ENCODE peak calls at places on chromosomes 3 and 15, in four cellular contexts. Z, Y, V and C are unnamed samples.

GRCh38 chr3:98971183-98971681 is 69.7 kb upstream of the DCBLD2 start:
- DNase-seq in Z (no peak), Y (no peak), V (peak; percentile 51), C (no peak)

GRCh38 chr15:43105077-43105769 is 615 bp downstream of the UBR1 start:
- DNase-seq in Z (no peak), Y (peak; percentile 43), V (peak; percentile 9), C (peak; percentile 7)

GRCh38 chr15:51967583-51967982 is 4.0 kb downstream of the LEO1 start:
- DNase-seq in Z (no peak), Y (no peak), V (no peak), C (no peak)

GRCh38 chr15:41115652-41116115 is 396 bp downstream of the INO80 start:
- DNase-seq in Z (no peak), Y (peak; percentile 82), V (peak; percentile 50), C (peak; percentile 56)

GRCh38 chr3:174949523-174949922 is 90.4 kb downstream of the NAALADL2 start:
- DNase-seq in Z (no peak), Y (no peak), V (no peak), C (no peak)

GRCh38 chr3:10764314-10765051 is 51.5 kb upstream of the SLC6A11 start:
- DNase-seq in Z (no peak), Y (no peak), V (peak; percentile 18), C (no peak)

GRCh38 chr15:57586661-57587404 is 4.9 kb upstream of the MYZAP start:
- DNase-seq in Z (no peak), Y (no peak), V (no peak), C (no peak)

GRCh38 chr15:64044315-64045105 is 1.8 kb downstream of the DAPK2 start:
- DNase-seq in Z (peak; percentile 71), Y (peak; percentile 24), V (no peak), C (no peak)

GRCh38 chr15:64740361-64741170 is 34.8 kb downstream of the RBPMS2 start:
- DNase-seq in Z (no peak), Y (peak; percentile 55), V (peak; percentile 26), C (no peak)

GRCh38 chr3:127339943-127340861 is 52.4 kb upstream of the PRR20G start:
- DNase-seq in Z (no peak), Y (no peak), V (no peak), C (no peak)

GRCh38 chr3:25455316-25456232 is 27.5 kb downstream of the RARB start:
- DNase-seq in Z (no peak), Y (no peak), V (no peak), C (peak; percentile 33)

GRCh38 chr3:8443829-8444791 is 57.5 kb upstream of the LMCD1 start:
- DNase-seq in Z (no peak), Y (peak; percentile 7), V (peak; percentile 99), C (peak; percentile 50)

GRCh38 chr3:62287528-62287927 is 85.8 kb downstream of the FEZF2 start:
- DNase-seq in Z (no peak), Y (no peak), V (no peak), C (no peak)

GRCh38 chr3:135000465-135000864 is 205.4 kb downstream of the EPHB1 start:
- DNase-seq in Z (no peak), Y (no peak), V (no peak), C (no peak)

GRCh38 chr3:82145742-82146141 is 384.3 kb upstream of the GBE1 start:
- DNase-seq in Z (no peak), Y (no peak), V (no peak), C (no peak)

GRCh38 chr3:6779140-6779539 is 81.8 kb upstream of the GRM7 start:
- DNase-seq in Z (no peak), Y (peak; percentile 32), V (no peak), C (peak; percentile 4)

GRCh38 chr3:147924755-147925154 is 515.6 kb downstream of the ZIC1 start:
- DNase-seq in Z (no peak), Y (no peak), V (no peak), C (no peak)

GRCh38 chr3:137121704-137122314 is 164.0 kb downstream of the IL20RB start:
- DNase-seq in Z (peak; percentile 8), Y (peak; percentile 34), V (peak; percentile 31), C (peak; percentile 47)

GRCh38 chr15:41928100-41928499 is 34.2 kb upstream of the SPTBN5 start:
- DNase-seq in Z (peak; percentile 20), Y (no peak), V (peak; percentile 82), C (no peak)

GRCh38 chr3:41102053-41102556 is 97.2 kb upstream of the CTNNB1 start:
- DNase-seq in Z (no peak), Y (peak; percentile 44), V (peak; percentile 74), C (no peak)

GRCh38 chr15:49412821-49413220 is 10.2 kb upstream of the FGF7 start:
- DNase-seq in Z (no peak), Y (no peak), V (no peak), C (no peak)

GRCh38 chr3:27544372-27544865 is 60.2 kb upstream of the SLC4A7 start:
- DNase-seq in Z (no peak), Y (no peak), V (no peak), C (no peak)

GRCh38 chr15:41832875-41833274 is 5.0 kb downstream of the JMJD7 start:
- DNase-seq in Z (no peak), Y (no peak), V (no peak), C (no peak)

GRCh38 chr3:149397528-149397927 is 20.1 kb upstream of the TM4SF1 start:
- DNase-seq in Z (no peak), Y (no peak), V (no peak), C (no peak)

GRCh38 chr3:28836199-28836598 is 444.7 kb upstream of the RBMS3 start:
- DNase-seq in Z (no peak), Y (no peak), V (no peak), C (no peak)

GRCh38 chr3:8386221-8386620 is 115.4 kb upstream of the LMCD1 start:
- DNase-seq in Z (no peak), Y (no peak), V (no peak), C (no peak)

GRCh38 chr3:150635526-150635925 is 32.4 kb downstream of the SELENOT start:
- DNase-seq in Z (peak; percentile 26), Y (peak; percentile 16), V (no peak), C (no peak)

GRCh38 chr3:152096280-152096679 is 172.4 kb upstream of the MBNL1 start:
- DNase-seq in Z (no peak), Y (no peak), V (no peak), C (no peak)

GRCh38 chr15:61839541-61839940 is 220.7 kb downstream of the VPS13C start:
- DNase-seq in Z (no peak), Y (no peak), V (no peak), C (no peak)

GRCh38 chr3:196695849-196696226 is 16.2 kb downstream of the CEP19 start:
- DNase-seq in Z (no peak), Y (no peak), V (no peak), C (no peak)

GRCh38 chr3:124108446-124108845 is 116.5 kb upstream of the ROPN1 start:
- DNase-seq in Z (no peak), Y (no peak), V (no peak), C (no peak)

GRCh38 chr3:143581972-143582722 is 266.1 kb downstream of the SLC9A9 start:
- DNase-seq in Z (no peak), Y (no peak), V (no peak), C (no peak)

GRCh38 chr15:99438691-99439523 is 126.9 kb upstream of the MEF2A start:
- DNase-seq in Z (no peak), Y (no peak), V (no peak), C (no peak)

GRCh38 chr15:74978503-74978902 is 16.9 kb upstream of the SCAMP5 start:
- DNase-seq in Z (no peak), Y (no peak), V (no peak), C (no peak)

GRCh38 chr15:52256930-52257733 is 38.5 kb downstream of the MYO5C start:
- DNase-seq in Z (no peak), Y (no peak), V (no peak), C (no peak)

DNA sequence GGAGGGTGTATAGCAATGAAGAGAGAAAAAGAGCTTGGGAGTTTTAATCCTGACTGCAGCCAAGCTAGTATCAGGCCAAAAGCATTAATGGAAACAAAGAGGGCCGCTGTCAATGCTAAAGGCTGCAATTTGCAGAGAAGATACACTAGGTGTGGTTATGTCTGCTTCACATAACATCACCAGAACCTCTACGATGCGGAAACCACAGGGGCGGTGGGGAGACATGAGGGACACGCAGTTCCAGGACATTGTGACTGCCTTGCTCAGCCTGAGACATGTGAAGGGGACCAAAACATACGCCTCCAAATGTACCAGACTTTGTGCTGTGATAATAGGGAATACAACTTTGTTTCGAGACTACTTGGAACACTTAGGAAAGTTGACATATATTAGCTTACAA is 88.4 kb downstream of the APBA2 start:
- DNase-seq in Z (no peak), Y (peak; percentile 24), V (no peak), C (no peak)
- TF ChIP-seq FOXM1 in Z (no peak), Y (no peak), V (no peak), C (no peak)

GRCh38 chr15:39627456-39628130 is 46.7 kb downstream of the THBS1 start:
- DNase-seq in Z (no peak), Y (no peak), V (no peak), C (no peak)

GRCh38 chr15:39628821-39629220 is 47.9 kb downstream of the THBS1 start:
- DNase-seq in Z (no peak), Y (no peak), V (no peak), C (no peak)

GRCh38 chr15:39628131-39628482 is 47.2 kb downstream of the THBS1 start:
- DNase-seq in Z (no peak), Y (no peak), V (peak; percentile 56), C (no peak)

GRCh38 chr15:39629906-39630305 is 49.0 kb downstream of the THBS1 start:
- DNase-seq in Z (no peak), Y (no peak), V (no peak), C (no peak)

GRCh38 chr15:39629376-39629775 is 48.5 kb downstream of the THBS1 start:
- DNase-seq in Z (no peak), Y (no peak), V (no peak), C (no peak)
- TF ChIP-seq SP1 in Z (no peak), Y (no peak), V (no peak), C (no peak)

DNA sequence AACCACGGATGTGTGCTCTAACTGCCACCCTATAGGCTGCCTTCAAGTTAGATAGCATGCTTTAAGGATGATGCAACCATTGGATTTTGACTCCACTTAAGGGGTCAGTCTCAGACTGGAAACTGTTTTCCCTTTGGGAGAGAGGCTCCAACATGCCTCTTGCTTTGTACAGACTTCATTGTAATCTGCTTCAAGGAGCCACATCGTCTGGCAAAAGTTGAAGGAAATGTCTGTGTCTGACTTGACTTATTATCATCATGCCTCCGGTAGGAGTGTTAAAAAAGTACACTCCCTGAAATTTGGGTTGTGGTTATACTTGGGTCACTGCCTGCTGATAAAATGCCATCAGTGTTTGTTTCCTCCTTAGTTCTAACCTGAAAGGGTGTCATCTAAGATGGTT is 245.4 kb upstream of the CDIN1 start:
- DNase-seq in Z (no peak), Y (peak; percentile 58), V (no peak), C (peak; percentile 13)
- TF ChIP-seq BHLHE40 in Z (no peak), Y (no peak), V (no peak), C (no peak)

DNA sequence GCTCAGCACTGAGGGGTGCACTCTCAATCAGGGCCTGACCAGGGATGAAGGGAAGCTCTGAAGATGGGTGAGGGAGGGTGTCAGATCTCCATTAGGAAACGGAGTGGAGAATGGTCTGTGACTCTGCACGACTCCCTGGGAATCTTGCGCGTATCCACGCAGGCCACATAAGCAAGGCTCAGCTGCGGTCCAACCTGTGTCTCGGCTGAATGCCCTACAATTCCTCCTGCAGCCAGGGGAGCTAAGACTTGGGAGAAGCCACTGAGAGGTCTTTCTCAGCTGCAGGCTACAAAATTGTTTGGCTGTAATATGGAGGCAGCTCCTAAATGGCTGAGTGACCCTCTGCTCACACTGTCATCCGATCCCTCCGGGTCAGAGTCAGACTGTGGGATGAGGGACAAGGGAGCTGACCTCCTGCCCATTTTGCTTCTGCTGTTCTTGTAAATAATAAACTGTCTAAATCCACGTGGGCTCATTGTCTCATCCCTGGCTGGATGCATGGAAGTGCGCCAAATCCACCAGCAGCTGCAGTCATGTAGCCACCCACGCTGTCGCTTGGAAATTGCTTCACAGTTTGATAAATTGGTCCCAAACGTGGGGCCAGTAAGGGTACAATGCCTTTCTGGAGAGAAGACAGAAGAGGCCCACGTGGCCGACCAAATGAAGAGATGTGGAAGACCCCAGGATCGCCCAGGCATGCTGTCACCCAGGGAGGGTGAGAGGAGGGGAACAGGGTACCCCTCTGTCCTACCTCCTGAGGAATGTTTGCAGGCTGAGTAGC is 30.5 kb downstream of the ALS2CL start:
- DNase-seq in Z (no peak), Y (no peak), V (no peak), C (no peak)
- TF ChIP-seq FOXM1 in Z (no peak), Y (no peak), V (no peak), C (no peak)